ENCODE peak calls at places on chromosomes 3 and 15, in four cellular contexts. B is tibial nerve; Z is CD4-positive, CD25-positive, alpha-beta regulatory T cell; E is endodermal cell. Y is an unnamed sample.

GRCh38 chr3:76044601-76045600 is 259.6 kb upstream of the ZNF717 start:
- DNase-seq in B (peak), Z (peak), E (peak), Y (no peak)

GRCh38 chr3:127370906-127371305 is 83.1 kb upstream of the PRR20G start:
- DNase-seq in B (no peak), Z (no peak), E (no peak), Y (no peak)

GRCh38 chr3:56915969-56916586 is 114.3 kb upstream of the ARHGEF3 start:
- DNase-seq in B (no peak), Z (peak), E (peak), Y (peak)

GRCh38 chr3:15330031-15330596 is 2.3 kb downstream of the SH3BP5 start:
- DNase-seq in B (peak), Z (no peak), E (no peak), Y (no peak)

GRCh38 chr3:148756306-148756705 is 58.6 kb downstream of the AGTR1 start:
- DNase-seq in B (no peak), Z (no peak), E (no peak), Y (no peak)

GRCh38 chr15:57747206-57747605 is 40.7 kb downstream of the POLR2M start:
- DNase-seq in B (peak), Z (peak), E (no peak), Y (no peak)

GRCh38 chr15:72173401-72173800 is 24.2 kb downstream of the GRAMD2A start:
- DNase-seq in B (no peak), Z (no peak), E (no peak), Y (no peak)

GRCh38 chr3:24495334-24495994 is 814 bp upstream of the THRB start:
- DNase-seq in B (peak), Z (no peak), E (peak), Y (no peak)

GRCh38 chr15:31974855-31975421 is 55.4 kb upstream of the CHRNA7 start:
- DNase-seq in B (no peak), Z (peak), E (peak), Y (no peak)

GRCh38 chr15:50046868-50047267 is 72.2 kb downstream of the ATP8B4 start:
- DNase-seq in B (no peak), Z (no peak), E (no peak), Y (no peak)

DNA sequence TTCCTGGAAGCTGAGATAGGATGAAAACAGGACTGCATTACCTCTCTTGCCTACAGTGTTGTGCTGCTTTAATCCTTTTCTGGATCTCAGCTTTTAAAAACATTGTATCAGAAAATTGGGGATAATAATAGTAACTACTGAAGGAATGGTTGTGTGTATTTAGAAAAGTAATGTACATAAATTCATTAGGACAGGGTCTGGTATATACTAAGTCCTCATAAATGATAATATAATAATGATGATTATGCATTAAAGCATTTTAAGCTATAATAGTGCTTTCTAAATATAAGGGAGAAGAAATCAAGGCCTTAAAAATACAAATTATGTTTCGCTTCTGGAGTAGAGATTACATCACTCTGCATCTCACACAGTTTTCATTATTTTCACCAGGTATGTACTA is 530.1 kb downstream of the ZNF385D start:
- DNase-seq in B (no peak), Z (no peak), E (no peak), Y (no peak)
- H3K27ac ChIP-seq in B (no peak), Z (no peak), E (no peak), Y (no peak)

DNA sequence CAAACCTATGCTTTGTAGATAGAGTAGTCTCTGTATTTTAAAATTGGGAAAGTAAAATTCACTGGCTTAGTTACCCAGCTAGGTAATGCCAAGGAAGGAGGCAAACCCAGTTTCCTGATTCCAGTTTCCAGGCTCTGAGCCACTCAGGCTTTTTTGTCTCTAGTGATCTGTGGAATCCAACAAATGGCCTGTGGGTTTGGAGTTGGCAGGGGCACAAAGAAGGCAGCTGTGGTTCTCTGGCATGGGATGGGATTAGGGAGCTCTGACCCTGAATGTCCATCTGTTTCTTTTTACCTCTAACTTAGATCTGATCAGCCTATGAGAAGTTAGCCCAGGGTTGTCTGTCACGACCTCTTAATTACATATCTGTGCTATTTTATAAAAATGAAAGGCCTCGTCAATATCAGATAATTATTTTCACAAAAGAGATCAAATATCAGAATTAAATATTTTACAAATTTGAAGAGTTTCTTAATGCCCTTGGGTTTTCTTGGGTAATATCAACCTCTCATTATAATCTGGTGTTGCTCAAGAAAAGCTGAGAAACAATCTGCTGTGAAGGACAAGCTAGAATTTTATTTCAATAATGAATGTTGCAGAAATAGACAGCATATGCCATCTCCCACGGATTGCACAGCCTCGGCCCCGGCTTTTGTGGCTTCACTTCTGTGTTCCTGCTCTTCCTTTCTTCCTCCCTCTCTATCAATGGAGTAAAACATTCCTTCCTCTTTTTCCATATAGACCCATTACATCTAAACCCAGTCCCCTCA is 63.7 kb upstream of the DAZL start:
- DNase-seq in B (no peak), Z (no peak), E (no peak), Y (no peak)
- H3K27ac ChIP-seq in B (no peak), Z (no peak), E (no peak), Y (no peak)

GRCh38 chr15:23690450-23690852 is 3.3 kb upstream of the NDN start:
- DNase-seq in B (peak), Z (no peak), E (peak), Y (no peak)
- H3K27ac ChIP-seq in B (no peak), Z (no peak), E (no peak), Y (no peak)

DNA sequence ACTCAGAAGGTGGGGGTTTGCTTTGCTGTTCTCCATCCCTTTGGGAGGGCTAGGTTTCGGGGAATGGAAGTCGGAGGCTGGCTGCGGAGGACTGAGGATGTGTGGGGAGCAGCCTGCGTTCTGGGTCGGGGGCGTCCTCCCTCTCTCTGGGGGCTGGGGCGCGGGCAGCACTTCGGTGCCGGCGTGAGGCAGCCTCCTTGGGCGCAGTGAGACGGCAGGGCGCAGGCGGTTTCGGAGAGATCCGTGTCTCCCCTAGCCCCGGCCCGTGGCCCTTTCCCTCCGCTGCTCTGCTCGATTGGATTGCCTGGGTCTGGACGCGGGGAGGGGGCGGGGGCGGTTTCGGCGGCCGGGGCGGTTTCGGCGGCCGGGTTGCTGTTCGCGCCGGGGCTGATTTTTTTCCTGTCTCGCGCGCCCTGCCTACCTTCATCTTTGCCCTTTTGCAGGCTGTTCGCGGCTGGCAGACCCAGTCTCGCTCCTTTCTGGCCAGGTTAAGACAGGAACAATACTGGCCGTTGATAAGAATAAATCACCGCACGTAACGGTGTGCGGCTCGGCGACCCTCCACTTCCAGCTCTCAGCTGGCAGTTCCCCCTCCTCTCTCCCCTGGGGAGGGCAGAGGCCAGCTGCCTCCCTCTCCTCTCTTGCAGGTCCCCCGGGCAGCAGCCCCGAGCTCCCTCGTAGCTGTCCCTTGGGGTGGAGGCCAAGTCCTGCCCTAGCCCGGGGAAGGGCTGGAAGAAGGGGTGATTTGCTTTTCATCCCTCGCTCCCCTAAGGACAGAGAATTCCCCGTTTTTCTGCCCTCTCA is 1.6 kb downstream of the PTPRG start:
- DNase-seq in B (no peak), Z (peak), E (peak), Y (no peak)
- H3K27ac ChIP-seq in B (peak), Z (no peak), E (no peak), Y (no peak)

GRCh38 chr3:39388741-39389248 is 5.6 kb downstream of the SLC25A38 start:
- DNase-seq in B (no peak), Z (peak), E (no peak), Y (no peak)
- H3K27ac ChIP-seq in B (no peak), Z (peak), E (no peak), Y (no peak)

GRCh38 chr15:67199881-67200763 is 54.3 kb downstream of the AAGAB start:
- DNase-seq in B (no peak), Z (no peak), E (no peak), Y (no peak)

GRCh38 chr15:67198157-67198754 is 56.2 kb downstream of the AAGAB start:
- DNase-seq in B (no peak), Z (peak), E (no peak), Y (no peak)

GRCh38 chr15:67201136-67201535 is 53.3 kb downstream of the AAGAB start:
- DNase-seq in B (no peak), Z (no peak), E (no peak), Y (no peak)

GRCh38 chr15:67197364-67197695 is 57.1 kb downstream of the AAGAB start:
- DNase-seq in B (no peak), Z (no peak), E (no peak), Y (no peak)

GRCh38 chr15:67199391-67199790 is 55.1 kb downstream of the AAGAB start:
- DNase-seq in B (no peak), Z (no peak), E (no peak), Y (no peak)
- H3K27ac ChIP-seq in B (no peak), Z (no peak), E (no peak), Y (no peak)